ENCODE peak calls at places on chromosomes 2 and 18, in ten cellular contexts. X, G, A, D, E, V, K, L, Q and S are unnamed samples.

GRCh38 chr2:217853301-217853881 is 149.4 kb downstream of the TNS1 start:
- DNase-seq in D (no peak), Q (no peak), L (peak; percentile 82), A (no peak), X (peak; percentile 37), E (no peak), K (no peak), V (no peak), G (no peak), S (no peak)

GRCh38 chr2:30784682-30785081 is 22.6 kb downstream of the CAPN13 start:
- DNase-seq in Q (no peak), A (no peak), X (peak; percentile 5), D (no peak), V (no peak), E (no peak), G (no peak), K (no peak), L (no peak), S (no peak)

GRCh38 chr2:177211602-177212105 is 940 bp upstream of the HNRNPA3 start:
- DNase-seq in G (no peak), Q (no peak), E (no peak), V (no peak), L (peak; percentile 27), A (no peak), X (no peak), K (no peak), D (no peak), S (no peak)

GRCh38 chr18:812123-812672 is at the start of gene YES1:
- DNase-seq in E (peak; percentile 3), D (peak; percentile 61), G (no peak), K (peak; percentile 76), Q (peak; percentile 91), V (peak; percentile 87), A (peak; percentile 83), L (peak; percentile 71), X (peak; percentile 82), S (peak; percentile 87)

GRCh38 chr2:217934321-217935131 is 68.3 kb downstream of the TNS1 start:
- DNase-seq in L (peak; percentile 75), X (peak; percentile 47), G (no peak), V (no peak), A (no peak), E (no peak), Q (no peak), D (no peak), K (peak; percentile 83), S (no peak)

GRCh38 chr2:71846669-71847291 is 300.9 kb downstream of the CYP26B1 start:
- DNase-seq in V (no peak), X (no peak), G (no peak), D (no peak), K (no peak), A (no peak), L (no peak), E (no peak), Q (no peak), S (no peak)

GRCh38 chr2:230798769-230799399 is 65.9 kb upstream of the ITM2C start:
- DNase-seq in D (no peak), K (no peak), L (peak; percentile 71), G (no peak), Q (no peak), X (peak; percentile 57), E (no peak), V (no peak), A (no peak), S (peak; percentile 35)

GRCh38 chr2:43034921-43035320 is 191.5 kb downstream of the ZFP36L2 start:
- DNase-seq in V (no peak), K (no peak), X (no peak), L (no peak), D (no peak), E (no peak), Q (peak; percentile 35), A (no peak), G (no peak), S (no peak)

GRCh38 chr2:146734042-146734715 is 1110.7 kb upstream of the ACVR2A start:
- DNase-seq in G (peak; percentile 5), A (no peak), V (no peak), X (no peak), Q (no peak), K (no peak), L (peak; percentile 90), E (no peak), D (no peak), S (no peak)

GRCh38 chr18:61732854-61733253 is 160.0 kb downstream of the RNF152 start:
- DNase-seq in X (no peak), K (no peak), G (no peak), E (no peak), L (no peak), V (peak; percentile 83), D (no peak), Q (no peak), A (no peak), S (no peak)

GRCh38 chr2:136929531-136929930 is 164.2 kb downstream of the THSD7B start:
- DNase-seq in V (no peak), D (no peak), G (no peak), E (no peak), K (no peak), Q (no peak), A (no peak), L (no peak), X (no peak), S (no peak)

GRCh38 chr2:136927156-136927555 is 161.8 kb downstream of the THSD7B start:
- DNase-seq in G (no peak), X (no peak), D (no peak), V (no peak), A (no peak), L (no peak), Q (no peak), K (no peak), E (no peak), S (no peak)

GRCh38 chr2:136935119-136935518 is 169.8 kb downstream of the THSD7B start:
- DNase-seq in X (no peak), D (no peak), V (no peak), L (no peak), K (no peak), G (no peak), E (no peak), Q (no peak), A (no peak), S (no peak)

GRCh38 chr2:136932700-136933099 is 167.4 kb downstream of the THSD7B start:
- DNase-seq in L (no peak), D (no peak), Q (no peak), V (no peak), A (no peak), G (no peak), K (no peak), E (no peak), X (no peak), S (no peak)
- TF ChIP-seq CTCF in L (peak; percentile 30), D (no peak), Q (peak; percentile 41), V (peak; percentile 32), A (peak; percentile 29), G (peak; percentile 60), K (peak; percentile 60), E (peak; percentile 41), X (no peak), S (no peak)

GRCh38 chr18:13406770-13407169 is 188.2 kb downstream of the LDLRAD4 start:
- DNase-seq in D (no peak), Q (no peak), L (no peak), X (no peak), V (peak; percentile 69), A (no peak), E (no peak), G (no peak), K (no peak), S (no peak)

GRCh38 chr18:13407484-13407883 is 188.9 kb downstream of the LDLRAD4 start:
- DNase-seq in V (no peak), X (no peak), K (no peak), A (no peak), G (no peak), L (no peak), D (no peak), Q (no peak), E (no peak), S (no peak)

GRCh38 chr18:13406049-13406615 is 187.6 kb downstream of the LDLRAD4 start:
- DNase-seq in G (no peak), Q (no peak), D (no peak), E (no peak), L (no peak), V (no peak), K (no peak), X (no peak), A (no peak), S (no peak)

GRCh38 chr18:13403786-13404549 is 185.4 kb downstream of the LDLRAD4 start:
- DNase-seq in A (no peak), X (no peak), L (no peak), K (no peak), Q (no peak), G (no peak), E (no peak), D (no peak), V (no peak), S (no peak)

GRCh38 chr18:13405305-13406038 is 186.9 kb downstream of the LDLRAD4 start:
- DNase-seq in G (no peak), V (no peak), X (no peak), L (no peak), Q (no peak), K (no peak), A (no peak), E (no peak), D (no peak), S (no peak)
- H3K9me3 ChIP-seq in G (no peaks in the 10 kb centered on the region), V (no peaks in the 10 kb centered on the region), X (no peaks in the 10 kb centered on the region), L (no peaks in the 10 kb centered on the region), Q (no peaks in the 10 kb centered on the region), K (no peaks in the 10 kb centered on the region), A (no peaks in the 10 kb centered on the region), E (no peaks in the 10 kb centered on the region), D (no peaks in the 10 kb centered on the region), S (no peaks in the 10 kb centered on the region)

DNA sequence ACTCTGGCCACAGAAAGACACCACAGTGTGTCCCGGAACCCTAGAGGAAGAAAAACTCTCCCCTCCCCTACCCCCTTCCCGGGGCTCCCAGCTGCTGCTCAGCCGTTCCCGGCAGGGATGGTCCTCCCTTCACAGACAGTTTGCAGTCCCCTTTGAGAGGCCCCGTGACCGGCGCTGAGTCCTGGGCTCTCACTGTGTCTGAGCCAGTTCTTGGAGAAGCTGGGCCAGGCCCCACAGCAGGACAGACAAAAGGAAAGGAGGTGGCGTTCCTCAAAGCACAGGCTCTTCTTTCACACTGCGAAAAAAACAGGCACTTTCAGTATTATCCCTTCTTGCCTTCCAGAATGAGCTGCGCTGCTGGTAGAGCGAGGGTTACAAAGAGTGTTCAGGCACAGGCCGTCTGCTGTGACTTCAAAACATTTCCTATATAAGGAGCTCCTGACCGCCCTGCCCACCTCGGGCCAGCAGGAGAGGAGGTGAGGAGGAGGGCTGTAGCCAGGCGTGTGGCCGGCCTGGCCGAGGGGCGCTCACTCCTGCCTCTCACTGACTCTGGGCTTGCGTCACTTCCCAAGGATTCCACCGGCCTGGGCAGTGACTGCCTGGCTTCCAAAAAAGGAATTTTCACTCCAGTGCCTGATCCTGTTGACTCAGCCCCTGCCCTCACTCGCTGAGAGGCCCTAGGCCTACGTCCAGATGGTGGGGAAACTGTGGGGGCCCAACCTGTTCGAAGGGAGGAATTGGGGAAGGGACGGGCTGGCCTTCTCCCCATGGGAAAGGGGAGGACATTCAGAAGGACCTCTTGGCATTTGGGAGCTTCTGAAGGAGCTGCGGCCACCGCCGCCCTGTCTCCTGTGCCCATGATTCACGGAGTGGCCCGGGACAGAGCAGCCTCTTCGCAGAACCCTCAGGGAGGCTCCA is 24.9 kb downstream of the CIDEA start:
- DNase-seq in V (peak; percentile 63), D (peak; percentile 93), Q (peak; percentile 80), E (no peak), A (peak; percentile 90), X (peak; percentile 53), G (no peak), L (peak; percentile 97), K (peak; percentile 91), S (peak; percentile 92)
- TF ChIP-seq CTCF in V (no peak), D (peak; percentile 4), Q (no peak), E (no peak), A (no peak), X (no peak), G (no peak), L (no peak), K (no peak), S (no peak)

GRCh38 chr18:74108460-74108859 is 39.2 kb downstream of the FBXO15 start:
- DNase-seq in G (no peak), K (no peak), Q (no peak), V (no peak), E (no peak), D (no peak), X (no peak), A (no peak), L (no peak), S (no peak)
- H3K9me3 ChIP-seq in G (no peaks in the 10 kb centered on the region), K (no peaks in the 10 kb centered on the region), Q (no peaks in the 10 kb centered on the region), V (no peaks in the 10 kb centered on the region), E (peaks cover 5% of the 10 kb centered on the region), D (peaks cover 21% of the 10 kb centered on the region), X (no peaks in the 10 kb centered on the region), A (peaks cover 34% of the 10 kb centered on the region), L (no peaks in the 10 kb centered on the region), S (peaks cover 10% of the 10 kb centered on the region)